ENCODE peak calls at places on chromosomes 2 and 18, in six cellular contexts. G, I, X, T, Q and P are unnamed samples.

GRCh38 chr18:11154369-11154982 is 5.1 kb upstream of the PIEZO2 start:
- DNase-seq in G (no peak), I (no peak), X (peak; percentile 68), T (no peak), Q (no peak), P (no peak)

GRCh38 chr2:240605867-240606743 is 19.2 kb upstream of the GPR35 start:
- DNase-seq in G (no peak), I (no peak), X (no peak), T (no peak), Q (no peak), P (peak; percentile 3)

GRCh38 chr2:23784971-23785370 is 142.0 kb downstream of the ATAD2B start:
- DNase-seq in G (no peak), I (no peak), X (no peak), T (no peak), Q (no peak), P (no peak)

GRCh38 chr2:164934790-164935466 is 20.4 kb downstream of the SLC38A11 start:
- DNase-seq in G (no peak), I (no peak), X (no peak), T (no peak), Q (no peak), P (no peak)

GRCh38 chr18:64037812-64038414 is 68.0 kb downstream of the SERPINB8 start:
- DNase-seq in G (no peak), I (peak; percentile 70), X (peak; percentile 49), T (no peak), Q (no peak), P (no peak)

GRCh38 chr2:230990131-230990898 is 5.6 kb upstream of the SPATA3 start:
- DNase-seq in G (no peak), I (no peak), X (no peak), T (no peak), Q (no peak), P (no peak)

GRCh38 chr2:98720286-98720685 is 10.6 kb downstream of the MGAT4A start:
- DNase-seq in G (no peak), I (no peak), X (no peak), T (no peak), Q (no peak), P (no peak)

GRCh38 chr2:225429718-225430117 is 30.2 kb downstream of the NYAP2 start:
- DNase-seq in G (no peak), I (peak; percentile 58), X (peak; percentile 12), T (no peak), Q (no peak), P (no peak)

GRCh38 chr2:187552959-187553681 is 1.1 kb downstream of the TFPI start:
- DNase-seq in G (no peak), I (no peak), X (peak; percentile 84), T (no peak), Q (no peak), P (no peak)
- H3K4me3 ChIP-seq in G (peak overlapping the region; percentile 57), I (peak overlapping the region; percentile 6), X (peak overlapping the region; percentile 70), T (no peak overlapping the region), Q (peak overlapping the region; percentile 40), P (no peak overlapping the region)

DNA sequence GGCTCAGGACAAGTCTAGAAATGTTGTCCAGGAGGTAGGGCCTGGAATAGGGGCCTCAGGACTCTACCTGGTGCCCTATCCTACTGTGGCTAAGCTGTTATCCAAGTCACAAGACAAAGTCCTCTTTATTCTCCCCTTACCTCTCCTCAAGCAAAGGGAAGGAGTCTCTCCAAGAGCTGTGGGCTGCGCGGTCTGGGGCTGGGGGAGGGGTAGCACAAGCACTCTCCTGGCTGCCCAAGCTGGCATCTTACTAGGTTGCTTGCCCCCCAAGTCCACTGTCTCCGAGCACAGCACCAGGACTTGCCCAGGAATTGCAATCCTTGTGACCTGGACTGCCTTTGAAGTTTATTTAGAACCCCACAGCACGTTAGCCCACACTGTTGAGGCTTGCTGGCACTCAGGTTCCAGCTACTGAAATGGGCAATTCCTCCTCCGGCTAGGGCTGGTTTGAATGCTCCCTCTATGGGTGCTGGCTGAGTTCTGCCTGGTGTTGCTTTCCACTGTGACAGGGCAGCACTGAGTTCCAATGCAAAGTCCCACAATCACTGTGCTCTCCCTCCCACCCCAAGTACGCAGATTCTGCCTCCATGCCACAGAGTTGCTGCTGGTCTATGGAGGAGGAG is 18.5 kb downstream of the DHRS9 start:
- DNase-seq in G (no peak), I (no peak), X (no peak), T (no peak), Q (no peak), P (no peak)
- TF ChIP-seq CTCF in G (no peak), I (no peak), X (no peak), T (no peak), Q (no peak), P (no peak)

DNA sequence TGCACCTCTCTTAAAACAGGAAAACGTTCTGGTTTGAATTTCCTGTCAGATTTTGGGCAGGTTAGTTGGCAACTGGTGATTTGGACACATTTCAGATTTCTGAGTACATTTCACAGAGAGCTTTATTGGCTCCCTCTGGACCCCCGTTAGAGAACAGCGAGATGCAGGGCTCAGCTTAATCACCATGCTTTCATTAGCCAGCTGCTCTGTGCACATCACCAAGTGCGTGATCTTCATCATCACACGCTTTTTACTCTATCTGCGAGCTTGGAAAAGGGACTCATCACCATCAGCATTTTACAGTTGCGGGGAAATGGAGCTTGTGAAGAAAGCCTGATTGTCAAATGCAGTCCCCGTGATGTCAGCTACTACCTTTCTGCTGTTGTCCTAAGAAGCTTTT is 88.5 kb downstream of the CDC42EP3 start:
- DNase-seq in G (no peak), I (no peak), X (no peak), T (no peak), Q (no peak), P (no peak)
- H3K4me3 ChIP-seq in G (no peak overlapping the region), I (no peak overlapping the region), X (no peak overlapping the region), T (no peak overlapping the region), Q (no peak overlapping the region), P (no peak overlapping the region)

DNA sequence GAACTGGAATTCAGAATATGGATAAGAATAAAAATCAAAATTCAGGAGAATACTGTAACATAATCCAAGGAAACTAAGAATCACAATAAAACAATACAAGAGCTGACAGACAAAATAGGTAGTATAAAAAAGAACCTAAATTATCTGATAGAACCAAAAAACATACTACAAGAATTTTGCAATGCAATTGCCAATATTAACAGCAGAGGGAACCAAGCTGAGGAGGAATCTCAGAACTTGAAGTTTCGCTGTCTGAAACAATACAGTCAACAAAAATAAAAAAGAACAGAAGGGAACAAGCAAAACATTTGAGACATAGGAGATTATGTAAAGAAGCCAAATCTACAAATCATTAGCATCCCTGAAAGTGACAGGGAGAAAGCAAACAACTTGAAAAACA is 84.1 kb upstream of the GALNT13 start:
- DNase-seq in G (no peak), I (no peak), X (no peak), T (no peak), Q (no peak), P (no peak)
- TF ChIP-seq CTCF in G (no peak), I (no peak), X (no peak), T (no peak), Q (no peak), P (no peak)

DNA sequence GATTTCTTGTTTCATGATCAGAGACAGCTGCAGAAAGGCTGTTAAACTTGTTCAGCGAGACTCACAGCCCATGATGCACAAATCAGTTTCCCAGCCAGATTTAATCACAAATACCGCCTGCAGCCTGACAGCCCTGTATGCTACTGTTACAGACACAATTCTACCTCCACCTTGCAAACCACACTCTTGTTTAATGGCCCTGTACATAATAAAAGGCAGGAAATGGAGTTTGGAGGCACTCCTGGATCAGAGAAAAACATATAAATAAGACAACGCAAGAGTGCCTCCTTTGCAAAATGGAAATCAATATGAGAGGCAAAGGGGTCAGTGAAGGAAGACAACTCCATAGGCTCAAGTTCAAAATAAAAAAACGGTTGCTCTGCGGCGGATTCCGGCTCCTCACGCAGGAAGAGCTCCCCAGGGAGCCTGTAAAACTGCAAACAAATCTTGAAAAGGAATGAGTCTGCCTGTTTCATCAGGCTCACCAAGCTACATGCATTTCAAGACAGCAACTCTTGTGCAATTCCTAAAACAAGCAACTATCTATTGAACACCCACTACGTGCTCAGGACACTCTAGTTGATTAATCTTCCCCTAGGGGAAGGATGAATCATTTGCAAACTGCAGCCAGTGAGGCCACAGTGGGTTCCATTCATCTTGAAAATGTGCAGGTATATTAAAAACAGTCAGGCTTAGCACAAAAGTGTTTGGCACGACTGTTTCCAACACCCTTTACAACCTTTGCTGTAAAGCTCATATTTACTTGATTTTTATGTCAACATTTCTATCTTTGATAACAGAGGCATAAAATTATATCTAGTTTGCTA is 37.5 kb downstream of the TBC1D8 start:
- DNase-seq in G (no peak), I (peak; percentile 56), X (peak; percentile 75), T (no peak), Q (peak; percentile 66), P (no peak)
- H3K4me3 ChIP-seq in G (no peak overlapping the region), I (no peak overlapping the region), X (no peak overlapping the region), T (no peak overlapping the region), Q (no peak overlapping the region), P (peak overlapping the region; percentile 23)

DNA sequence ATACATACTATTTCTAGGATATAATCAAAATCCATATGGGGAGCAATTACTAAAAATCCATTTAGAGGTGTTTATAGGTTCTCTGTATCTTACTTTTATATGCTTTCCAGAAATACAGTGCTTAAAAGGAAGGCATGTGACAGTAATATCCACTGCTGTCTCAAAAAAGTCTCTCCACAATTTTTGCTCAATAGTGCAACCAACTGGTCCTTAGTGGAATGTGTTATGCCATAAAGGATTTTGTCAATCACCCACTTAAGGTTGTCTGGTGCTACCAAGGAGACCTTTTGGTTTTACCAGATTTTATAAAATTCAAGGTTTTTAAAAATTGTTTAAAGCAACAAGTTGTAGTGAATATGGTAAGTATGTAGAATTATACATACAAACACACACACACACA is 328.5 kb upstream of the DSEL start:
- DNase-seq in G (no peak), I (no peak), X (no peak), T (no peak), Q (no peak), P (no peak)
- TF ChIP-seq CTCF in G (no peak), I (peak; percentile 32), X (peak; percentile 10), T (no peak), Q (no peak), P (no peak)

GRCh38 chr2:144479138-144479537 is 40.8 kb downstream of the ZEB2 start:
- DNase-seq in G (no peak), I (no peak), X (peak; percentile 55), T (no peak), Q (no peak), P (no peak)
- H3K4me3 ChIP-seq in G (no peak overlapping the region), I (no peak overlapping the region), X (no peak overlapping the region), T (no peak overlapping the region), Q (no peak overlapping the region), P (no peak overlapping the region)